ENCODE peak calls at places on chromosomes 5 and 9, in seven cellular contexts. One of them, this sample, is unnamed.

GRCh38 chr9:37953775-37954437 is 50.0 kb upstream of the SLC25A51 start:
- DNase-seq in HepG2: no peak
- DNase-seq in H1: no peak
- DNase-seq in GM12892: peak
- DNase-seq in GM12891: peak
- DNase-seq in GM12878: peak
- DNase-seq in K562: peak
- DNase-seq in this sample: no peak

GRCh38 chr9:105346273-105346672 is 101.6 kb upstream of the FSD1L start:
- DNase-seq in HepG2: peak
- DNase-seq in H1: no peak
- DNase-seq in GM12892: no peak
- DNase-seq in GM12891: no peak
- DNase-seq in GM12878: no peak
- DNase-seq in K562: no peak
- DNase-seq in this sample: no peak

GRCh38 chr5:74251106-74252032 is 389.2 kb downstream of the ENC1 start:
- DNase-seq in HepG2: peak
- DNase-seq in H1: no peak
- DNase-seq in GM12892: no peak
- DNase-seq in GM12891: no peak
- DNase-seq in GM12878: no peak
- DNase-seq in K562: peak
- DNase-seq in this sample: no peak

GRCh38 chr9:104780796-104781395 is 17.0 kb downstream of the NIPSNAP3B start:
- DNase-seq in HepG2: no peak
- DNase-seq in H1: no peak
- DNase-seq in GM12892: no peak
- DNase-seq in GM12891: no peak
- DNase-seq in GM12878: no peak
- DNase-seq in K562: peak
- DNase-seq in this sample: no peak

GRCh38 chr5:139588962-139589361 is 27.8 kb downstream of the UBE2D2 start:
- DNase-seq in HepG2: no peak
- DNase-seq in H1: no peak
- DNase-seq in GM12892: no peak
- DNase-seq in GM12891: no peak
- DNase-seq in GM12878: no peak
- DNase-seq in K562: no peak
- DNase-seq in this sample: no peak

GRCh38 chr5:148641735-148642134 is 12.6 kb downstream of the HTR4 start:
- DNase-seq in HepG2: no peak
- DNase-seq in H1: no peak
- DNase-seq in GM12892: no peak
- DNase-seq in GM12891: no peak
- DNase-seq in GM12878: no peak
- DNase-seq in K562: no peak
- DNase-seq in this sample: no peak

GRCh38 chr5:157860898-157861894 is 2.3 kb upstream of the CLINT1 start:
- DNase-seq in HepG2: peak
- DNase-seq in H1: no peak
- DNase-seq in GM12892: peak
- DNase-seq in GM12891: peak
- DNase-seq in GM12878: peak
- DNase-seq in K562: no peak
- DNase-seq in this sample: no peak

GRCh38 chr9:115042781-115043509 is 75.0 kb downstream of the TNC start:
- DNase-seq in HepG2: no peak
- DNase-seq in H1: no peak
- DNase-seq in GM12892: no peak
- DNase-seq in GM12891: no peak
- DNase-seq in GM12878: peak
- DNase-seq in K562: no peak
- DNase-seq in this sample: no peak

GRCh38 chr5:71925608-71926091 is 181.6 kb upstream of the MAP1B start:
- DNase-seq in HepG2: no peak
- DNase-seq in H1: no peak
- DNase-seq in GM12892: no peak
- DNase-seq in GM12891: no peak
- DNase-seq in GM12878: no peak
- DNase-seq in K562: no peak
- DNase-seq in this sample: no peak

GRCh38 chr5:146789712-146790660 is 88.6 kb downstream of the PPP2R2B start:
- DNase-seq in HepG2: no peak
- DNase-seq in H1: peak
- DNase-seq in GM12892: no peak
- DNase-seq in GM12891: no peak
- DNase-seq in GM12878: no peak
- DNase-seq in K562: no peak
- DNase-seq in this sample: no peak

GRCh38 chr5:131265318-131265803 is 1.5 kb downstream of the CDC42SE2 start:
- DNase-seq in HepG2: peak
- DNase-seq in H1: no peak
- DNase-seq in GM12892: no peak
- DNase-seq in GM12891: no peak
- DNase-seq in GM12878: no peak
- DNase-seq in K562: peak
- DNase-seq in this sample: peak
- TF ChIP-seq TAF1 in HepG2: no peak
- TF ChIP-seq TAF1 in H1: no peak
- TF ChIP-seq TAF1 in GM12892: no peak
- TF ChIP-seq TAF1 in GM12891: no peak
- TF ChIP-seq TAF1 in GM12878: no peak
- TF ChIP-seq TAF1 in K562: no peak
- TF ChIP-seq TAF1 in this sample: no peak

DNA sequence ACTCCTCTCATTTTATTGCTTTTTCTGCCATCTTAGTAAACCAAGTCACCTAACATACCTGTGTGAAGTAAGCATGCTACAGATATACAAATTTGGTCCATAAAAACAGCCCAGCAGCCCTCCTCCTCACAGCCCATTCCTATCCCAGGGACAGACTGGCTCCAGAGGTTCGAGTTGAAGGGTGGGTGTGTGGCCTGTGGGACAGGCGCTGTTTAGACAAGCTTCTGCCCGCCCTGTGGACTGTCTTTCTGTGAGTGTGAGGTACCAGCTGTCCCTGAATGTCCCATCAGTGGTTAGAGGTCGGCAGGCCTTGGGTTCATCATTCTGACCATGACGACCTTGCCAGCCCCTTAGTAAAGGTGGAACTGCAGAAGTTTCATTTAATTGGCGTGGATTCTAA is 82.0 kb downstream of the WNK2 start:
- DNase-seq in HepG2: no peak
- DNase-seq in H1: no peak
- DNase-seq in GM12892: no peak
- DNase-seq in GM12891: peak
- DNase-seq in GM12878: no peak
- DNase-seq in K562: no peak
- DNase-seq in this sample: peak
- TF ChIP-seq TAF1 in HepG2: no peak
- TF ChIP-seq TAF1 in H1: no peak
- TF ChIP-seq TAF1 in GM12892: no peak
- TF ChIP-seq TAF1 in GM12891: no peak
- TF ChIP-seq TAF1 in GM12878: no peak
- TF ChIP-seq TAF1 in K562: no peak
- TF ChIP-seq TAF1 in this sample: no peak

DNA sequence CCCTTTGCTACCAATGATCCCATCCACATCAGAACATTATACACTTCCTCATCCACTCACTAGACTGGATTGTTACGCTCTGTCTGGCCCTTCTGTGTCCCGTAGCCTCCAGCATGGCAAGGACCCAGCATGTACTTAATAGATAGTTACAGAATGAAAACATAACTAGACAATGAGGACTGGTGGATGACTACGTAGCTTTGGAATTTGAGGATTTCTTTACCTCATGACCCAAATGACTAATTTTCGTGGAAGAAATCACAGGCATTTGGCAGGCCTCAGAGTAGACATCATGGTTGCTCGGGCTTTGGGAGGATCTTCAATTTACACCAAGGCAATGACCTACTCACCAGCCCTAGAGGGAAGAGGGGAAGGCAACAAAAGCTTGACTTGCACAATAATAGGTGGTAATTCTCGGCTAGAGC is 299.8 kb downstream of the TLE1 start:
- DNase-seq in HepG2: peak
- DNase-seq in H1: no peak
- DNase-seq in GM12892: no peak
- DNase-seq in GM12891: no peak
- DNase-seq in GM12878: no peak
- DNase-seq in K562: no peak
- DNase-seq in this sample: no peak
- TF ChIP-seq TAF1 in HepG2: no peak
- TF ChIP-seq TAF1 in H1: no peak
- TF ChIP-seq TAF1 in GM12892: no peak
- TF ChIP-seq TAF1 in GM12891: no peak
- TF ChIP-seq TAF1 in GM12878: no peak
- TF ChIP-seq TAF1 in K562: no peak
- TF ChIP-seq TAF1 in this sample: no peak

DNA sequence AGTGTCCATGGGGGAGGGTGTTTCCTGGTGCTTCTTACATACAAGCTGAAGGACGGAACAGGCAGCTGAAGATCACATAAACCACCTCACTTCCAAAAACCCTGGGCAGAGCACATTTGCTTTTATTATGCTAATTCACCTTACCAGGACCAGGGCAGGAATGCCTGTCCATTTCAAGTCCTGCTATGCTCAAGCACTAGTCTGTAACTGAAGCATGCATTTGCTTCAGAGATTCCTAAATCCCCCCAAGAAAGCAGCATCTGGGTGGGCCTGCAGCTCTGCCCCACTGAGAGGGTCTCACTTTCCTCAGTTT is 9.4 kb upstream of the NACC2 start:
- DNase-seq in HepG2: no peak
- DNase-seq in H1: no peak
- DNase-seq in GM12892: no peak
- DNase-seq in GM12891: no peak
- DNase-seq in GM12878: no peak
- DNase-seq in K562: no peak
- DNase-seq in this sample: no peak
- TF ChIP-seq TAF1 in HepG2: no peak
- TF ChIP-seq TAF1 in H1: no peak
- TF ChIP-seq TAF1 in GM12892: no peak
- TF ChIP-seq TAF1 in GM12891: no peak
- TF ChIP-seq TAF1 in GM12878: no peak
- TF ChIP-seq TAF1 in K562: no peak
- TF ChIP-seq TAF1 in this sample: no peak

GRCh38 chr9:32603914-32604852 is 31.2 kb upstream of the NDUFB6 start:
- DNase-seq in HepG2: peak
- DNase-seq in H1: no peak
- DNase-seq in GM12892: no peak
- DNase-seq in GM12891: no peak
- DNase-seq in GM12878: no peak
- DNase-seq in K562: peak
- DNase-seq in this sample: no peak
- TF ChIP-seq TAF1 in HepG2: no peak
- TF ChIP-seq TAF1 in H1: no peak
- TF ChIP-seq TAF1 in GM12892: no peak
- TF ChIP-seq TAF1 in GM12891: no peak
- TF ChIP-seq TAF1 in GM12878: no peak
- TF ChIP-seq TAF1 in K562: no peak
- TF ChIP-seq TAF1 in this sample: no peak

GRCh38 chr9:98335666-98336065 is 80.2 kb upstream of the TBC1D2 start:
- DNase-seq in HepG2: no peak
- DNase-seq in H1: no peak
- DNase-seq in GM12892: no peak
- DNase-seq in GM12891: no peak
- DNase-seq in GM12878: no peak
- DNase-seq in K562: no peak
- DNase-seq in this sample: no peak

GRCh38 chr9:98332405-98332831 is 77.0 kb upstream of the TBC1D2 start:
- DNase-seq in HepG2: no peak
- DNase-seq in H1: no peak
- DNase-seq in GM12892: no peak
- DNase-seq in GM12891: no peak
- DNase-seq in GM12878: no peak
- DNase-seq in K562: peak
- DNase-seq in this sample: no peak

GRCh38 chr9:98331536-98332259 is 76.2 kb upstream of the TBC1D2 start:
- DNase-seq in HepG2: no peak
- DNase-seq in H1: no peak
- DNase-seq in GM12892: no peak
- DNase-seq in GM12891: no peak
- DNase-seq in GM12878: no peak
- DNase-seq in K562: peak
- DNase-seq in this sample: no peak

GRCh38 chr9:98334796-98335195 is 79.3 kb upstream of the TBC1D2 start:
- DNase-seq in HepG2: no peak
- DNase-seq in H1: no peak
- DNase-seq in GM12892: no peak
- DNase-seq in GM12891: no peak
- DNase-seq in GM12878: no peak
- DNase-seq in K562: no peak
- DNase-seq in this sample: no peak

DNA sequence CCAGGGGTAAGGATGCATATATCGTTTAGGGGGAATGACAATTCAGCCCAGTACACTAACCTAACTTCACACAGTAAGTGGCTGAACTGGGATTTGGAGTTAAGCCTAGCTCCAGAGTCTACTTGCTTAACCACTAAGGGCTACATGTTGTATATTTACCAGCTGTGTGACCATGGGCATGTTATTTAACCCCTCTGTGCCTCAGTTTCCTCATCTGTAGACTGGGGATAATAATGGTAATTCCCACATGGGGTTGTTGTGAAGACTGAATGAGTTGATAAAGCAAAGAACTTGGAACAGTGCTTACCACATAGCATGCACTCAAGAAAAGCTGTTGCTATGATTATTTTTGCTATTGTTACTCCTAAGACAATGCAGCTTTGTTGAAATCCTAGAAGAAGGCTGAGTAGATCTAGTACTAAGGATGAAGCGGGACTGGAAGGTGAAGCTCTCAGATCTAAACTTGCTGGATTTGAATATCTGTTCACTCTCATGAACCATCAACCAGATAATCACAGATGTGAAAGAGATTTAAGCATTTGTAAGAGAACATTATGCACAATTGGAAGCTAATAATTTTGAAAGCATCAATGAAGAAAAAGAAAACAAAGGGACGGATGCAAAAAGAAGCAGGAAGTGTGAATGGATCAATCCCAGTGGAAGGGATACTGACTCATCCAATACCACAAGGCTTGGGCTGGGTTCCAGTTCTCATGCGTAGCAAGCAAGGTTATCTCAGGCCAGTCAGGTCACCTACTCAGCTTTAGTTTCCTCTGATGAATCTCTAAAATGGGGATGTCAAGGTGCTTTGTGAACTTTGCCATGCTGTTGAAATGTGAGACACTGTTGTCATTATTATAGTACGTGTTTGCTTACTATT is 78.5 kb upstream of the TBC1D2 start:
- DNase-seq in HepG2: no peak
- DNase-seq in H1: no peak
- DNase-seq in GM12892: no peak
- DNase-seq in GM12891: no peak
- DNase-seq in GM12878: no peak
- DNase-seq in K562: peak
- DNase-seq in this sample: no peak
- TF ChIP-seq TAF1 in HepG2: no peak
- TF ChIP-seq TAF1 in H1: no peak
- TF ChIP-seq TAF1 in GM12892: no peak
- TF ChIP-seq TAF1 in GM12891: no peak
- TF ChIP-seq TAF1 in GM12878: no peak
- TF ChIP-seq TAF1 in K562: no peak
- TF ChIP-seq TAF1 in this sample: no peak

This sample was measured in SK-N-SH.